ENCODE peak calls at places on chromosomes 3 and 15, in nine cellular contexts. I, W, B, A, J, H, D, C and K are unnamed samples.

GRCh38 chr3:179026636-179027035 is 45.0 kb downstream of the ZMAT3 start:
- DNase-seq in B (no peak), C (no peak), D (no peak), W (peak; percentile 47), H (peak; percentile 68), J (no peak), A (no peak), I (no peak), K (no peak)

GRCh38 chr3:150391200-150391599 is 16.9 kb upstream of the TSC22D2 start:
- DNase-seq in J (no peak), I (no peak), H (no peak), C (no peak), W (peak; percentile 60), D (no peak), B (no peak), A (no peak), K (no peak)

GRCh38 chr15:73983211-73983727 is 8.8 kb downstream of the STOML1 start:
- DNase-seq in C (no peak), H (peak; percentile 58), B (peak; percentile 51), D (peak; percentile 83), W (peak; percentile 78), A (no peak), J (no peak), I (peak; percentile 71), K (no peak)

GRCh38 chr3:135970500-135971116 is 5.1 kb downstream of the PPP2R3A start:
- DNase-seq in J (no peak), B (no peak), H (no peak), C (peak; percentile 32), A (no peak), I (no peak), D (no peak), W (peak; percentile 70), K (no peak)

GRCh38 chr3:112604536-112604935 is 36.4 kb downstream of the CCDC80 start:
- DNase-seq in D (no peak), H (peak; percentile 95), C (no peak), I (no peak), A (no peak), W (peak; percentile 90), J (no peak), B (no peak), K (no peak)

GRCh38 chr3:125332504-125332903 is 42.6 kb downstream of the ZNF148 start:
- DNase-seq in D (no peak), W (no peak), H (no peak), J (peak; percentile 10), I (no peak), A (no peak), C (no peak), B (no peak), K (no peak)

GRCh38 chr3:52539010-52539653 is 2.7 kb downstream of the UQCC5 start:
- DNase-seq in C (no peak), D (no peak), W (no peak), I (no peak), H (no peak), B (no peak), A (no peak), J (no peak), K (no peak)

GRCh38 chr15:89824607-89824867 is 9.9 kb upstream of the ANPEP start:
- DNase-seq in H (no peak), W (no peak), J (no peak), C (no peak), I (no peak), B (no peak), A (no peak), D (no peak), K (no peak)

GRCh38 chr3:118412503-118412902 is 622.1 kb downstream of the IGSF11 start:
- DNase-seq in J (no peak), D (no peak), W (no peak), I (no peak), B (no peak), H (no peak), A (no peak), C (no peak), K (no peak)

GRCh38 chr3:51390186-51390585 is 899 bp upstream of the RBM15B start:
- DNase-seq in W (no peak), B (no peak), D (no peak), H (no peak), A (no peak), I (no peak), J (no peak), C (no peak), K (no peak)
- H3K4me3 ChIP-seq in W (no peak overlapping the region), B (no peak overlapping the region), D (peak overlapping the region; percentile 88), H (no peak overlapping the region), A (no peak overlapping the region), I (no peak overlapping the region), J (no peak overlapping the region), C (peak overlapping the region; percentile 68), K (peak overlapping the region; percentile 30)

GRCh38 chr3:196082471-196082971 is 631 bp upstream of the TFRC start:
- DNase-seq in J (no peak), A (no peak), C (no peak), W (peak; percentile 14), D (no peak), H (no peak), I (no peak), B (no peak), K (no peak)

GRCh38 chr3:196080517-196080841 is 1.4 kb downstream of the TFRC start:
- DNase-seq in H (no peak), W (no peak), B (peak; percentile 54), D (no peak), I (no peak), C (no peak), A (no peak), J (no peak), K (no peak)

GRCh38 chr3:196081834-196082470 is at the start of gene TFRC:
- DNase-seq in H (peak; percentile 79), I (peak; percentile 92), J (peak; percentile 90), B (peak; percentile 98), C (peak; percentile 97), A (peak; percentile 97), D (peak; percentile 98), W (peak; percentile 84), K (peak; percentile 98)

GRCh38 chr3:196085534-196085933 is 3.6 kb upstream of the TFRC start:
- DNase-seq in C (no peak), A (no peak), D (no peak), J (no peak), B (no peak), W (no peak), H (no peak), I (no peak), K (peak; percentile 75)

DNA sequence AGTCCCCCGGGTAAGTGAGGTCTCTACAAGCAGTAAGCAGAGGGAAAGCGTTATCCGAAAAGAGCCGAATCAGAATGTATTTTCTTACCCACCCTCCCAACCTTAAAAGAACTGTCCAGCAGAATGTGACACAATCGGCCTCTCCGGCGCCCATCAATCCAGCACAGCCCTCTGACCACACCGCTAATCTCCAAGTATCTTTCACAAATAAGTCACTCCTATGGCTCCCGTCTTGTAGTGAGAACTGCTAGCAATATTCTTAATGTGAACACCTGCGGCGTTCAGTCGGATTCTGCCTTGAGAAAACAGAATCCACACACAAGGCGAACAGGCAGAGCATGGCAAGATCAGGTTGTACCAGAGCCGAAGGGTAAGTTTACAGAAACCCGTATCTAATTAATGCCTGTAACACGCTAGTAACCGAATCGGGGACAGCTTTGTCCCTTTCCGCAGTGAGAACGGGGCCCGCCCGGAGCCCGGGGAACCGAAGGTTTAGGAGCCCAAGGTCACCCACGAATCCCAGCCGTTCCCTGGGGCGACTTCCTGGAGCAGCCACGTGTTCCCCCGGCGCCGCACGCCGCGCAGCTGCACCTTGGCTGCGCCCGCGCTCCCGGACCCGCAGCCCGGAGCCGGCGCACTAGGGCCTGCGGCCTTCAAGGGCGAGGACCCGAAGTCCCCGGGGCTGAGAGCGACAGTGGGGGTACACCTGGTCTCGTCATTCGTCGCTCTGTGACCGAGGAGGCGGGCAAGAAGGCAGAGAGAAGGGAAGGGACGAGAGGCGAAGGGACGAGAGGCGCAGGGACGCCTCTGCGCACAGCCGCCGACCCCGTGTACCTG is 675 bp downstream of the TFRC start:
- DNase-seq in I (peak; percentile 63), H (peak; percentile 14), B (peak; percentile 83), A (peak; percentile 76), J (peak; percentile 30), D (peak; percentile 86), W (peak; percentile 39), C (peak; percentile 74), K (peak; percentile 82)
- TF ChIP-seq CTCF in I (no peak), H (no peak), B (no peak), A (no peak), J (no peak), D (no peak), W (no peak), C (no peak), K (no peak)

GRCh38 chr3:108051005-108051404 is 39.8 kb downstream of the CD47 start:
- DNase-seq in A (no peak), D (no peak), W (no peak), I (no peak), H (peak; percentile 61), J (peak; percentile 2), B (no peak), C (no peak), K (no peak)

GRCh38 chr3:108054935-108055334 is 35.9 kb downstream of the CD47 start:
- DNase-seq in J (no peak), A (no peak), C (no peak), B (no peak), D (no peak), H (no peak), I (no peak), W (no peak), K (no peak)

GRCh38 chr3:108047987-108048386 is 42.8 kb downstream of the CD47 start:
- DNase-seq in W (no peak), A (no peak), I (no peak), C (no peak), D (no peak), H (no peak), J (no peak), B (no peak), K (no peak)

GRCh38 chr3:108055931-108056330 is 34.9 kb downstream of the CD47 start:
- DNase-seq in J (no peak), I (no peak), C (no peak), D (no peak), A (no peak), B (no peak), W (no peak), H (no peak), K (no peak)

GRCh38 chr3:108053025-108053424 is 37.8 kb downstream of the CD47 start:
- DNase-seq in J (no peak), B (no peak), I (no peak), W (no peak), C (no peak), H (no peak), D (no peak), A (peak; percentile 86), K (no peak)
- H3K4me3 ChIP-seq in J (no peak overlapping the region), B (no peak overlapping the region), I (no peak overlapping the region), W (no peak overlapping the region), C (no peak overlapping the region), H (no peak overlapping the region), D (no peak overlapping the region), A (no peak overlapping the region), K (no peak overlapping the region)

DNA sequence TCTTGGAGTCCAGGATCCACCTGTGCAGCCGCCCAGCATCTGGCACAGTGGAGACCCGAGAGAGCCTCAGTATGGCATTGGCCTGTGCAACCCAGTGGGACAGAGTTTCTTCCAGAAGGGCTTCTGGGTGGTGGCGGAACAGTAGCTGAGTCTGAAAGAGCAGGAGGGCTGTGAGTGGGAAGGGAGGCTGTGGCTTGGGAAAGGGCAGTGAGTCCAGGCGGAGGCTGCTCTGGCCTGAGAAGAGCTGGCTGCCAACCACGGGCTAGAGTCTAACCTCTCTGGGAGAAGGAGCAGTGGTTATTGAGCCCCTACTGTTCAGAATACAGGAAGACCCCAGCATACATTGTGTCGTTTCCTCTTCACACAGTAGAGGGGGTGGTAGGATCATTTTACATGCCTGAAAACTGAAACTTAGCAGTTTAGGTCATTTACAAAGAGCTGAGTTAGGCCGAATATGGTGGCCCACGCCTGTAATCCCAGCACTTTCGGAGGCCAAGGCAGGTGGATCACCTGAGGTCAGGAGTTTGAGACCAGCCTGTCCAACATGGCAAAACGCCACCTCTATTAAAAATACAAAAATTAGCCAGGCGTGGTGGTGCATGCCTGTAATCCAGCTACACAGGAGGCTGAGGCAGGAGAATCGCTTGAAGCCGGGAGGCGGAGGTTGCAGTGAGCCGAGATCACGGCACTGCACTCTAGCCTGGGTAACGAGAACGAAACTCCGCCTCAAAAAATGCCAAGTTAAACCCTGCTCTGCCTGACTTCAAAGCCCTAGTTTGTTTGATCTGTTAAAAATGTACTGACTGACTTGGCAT is 3.2 kb downstream of the AEN start:
- DNase-seq in D (no peak), A (no peak), B (no peak), I (no peak), H (no peak), C (no peak), J (no peak), W (peak; percentile 64), K (no peak)
- TF ChIP-seq CTCF in D (peak; percentile 36), A (peak; percentile 61), B (peak; percentile 63), I (no peak), H (peak; percentile 58), C (peak; percentile 35), J (no peak), W (peak; percentile 40), K (peak; percentile 60)